ENCODE peak calls at places on chromosomes 1 and 21, in nine cellular contexts. A is hepatocyte, V is astrocyte, Y is A549, J is PC-9, N is heart left ventricle, M is uterus, G is Peyer's patch, C is left ventricle myocardium inferior. T is an unnamed sample.

GRCh38 chr1:55519276-55519675 is 304.1 kb upstream of the USP24 start:
- DNase-seq in A (no peak), V (no peak), Y (no peak), J (no peak), N (no peak), M (no peak), G (no peak), C (no peak), T (no peak)

GRCh38 chr1:29197590-29197924 is 15.9 kb upstream of the SRSF4 start:
- DNase-seq in A (peak), V (no peak), Y (peak), J (peak), N (no peak), M (no peak), G (no peak), C (no peak), T (no peak)

GRCh38 chr21:41152149-41152548 is 15.8 kb upstream of the BACE2 start:
- DNase-seq in A (no peak), V (no peak), Y (no peak), J (no peak), N (no peak), M (no peak), G (no peak), C (no peak), T (no peak)

GRCh38 chr1:214912127-214912526 is 170.4 kb upstream of the KCNK2 start:
- DNase-seq in A (no peak), V (no peak), Y (no peak), J (no peak), N (no peak), M (no peak), G (no peak), C (no peak), T (no peak)

GRCh38 chr1:204036882-204037645 is 35.9 kb upstream of the SOX13 start:
- DNase-seq in A (no peak), V (no peak), Y (peak), J (no peak), N (no peak), M (no peak), G (no peak), C (no peak), T (no peak)

GRCh38 chr1:29332204-29332603 is 95.9 kb downstream of the PTPRU start:
- DNase-seq in A (peak), V (no peak), Y (peak), J (peak), N (no peak), M (peak), G (no peak), C (no peak), T (no peak)

GRCh38 chr1:52554756-52555155 is 1.9 kb upstream of the TUT4 start:
- DNase-seq in A (peak), V (peak), Y (no peak), J (no peak), N (no peak), M (no peak), G (no peak), C (no peak), T (no peak)

GRCh38 chr1:109425902-109426277 is 358 bp downstream of the PSMA5 start:
- DNase-seq in A (peak), V (peak), Y (peak), J (no peak), N (no peak), M (no peak), G (peak), C (no peak), T (peak)

GRCh38 chr1:205915354-205915990 is 27.8 kb downstream of the SLC26A9 start:
- DNase-seq in A (no peak), V (no peak), Y (no peak), J (no peak), N (no peak), M (no peak), G (no peak), C (peak), T (no peak)

GRCh38 chr1:7842517-7842916 is 10.3 kb downstream of the UTS2 start:
- DNase-seq in A (no peak), V (no peak), Y (no peak), J (no peak), N (no peak), M (no peak), G (no peak), C (no peak), T (no peak)

DNA sequence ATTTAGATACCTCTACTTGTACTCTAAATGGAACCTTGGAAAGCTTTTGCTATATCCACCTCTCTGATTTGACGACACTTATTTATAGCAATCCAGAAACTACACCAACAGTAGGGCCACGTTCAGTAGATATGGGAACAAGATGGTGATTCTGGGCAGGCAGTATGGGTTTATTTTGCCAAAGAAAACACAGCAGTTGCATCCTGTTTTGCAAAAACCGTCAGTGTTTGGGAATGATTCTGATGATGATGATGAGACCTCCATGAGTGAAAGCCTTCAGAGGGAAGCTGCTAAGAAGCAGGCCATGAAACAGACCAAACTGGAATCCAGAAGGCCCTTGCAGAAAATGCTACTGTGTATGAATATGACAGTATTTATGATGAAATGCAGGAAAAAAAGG is 41.5 kb upstream of the NEXN start:
- DNase-seq in A (no peak), V (no peak), Y (no peak), J (no peak), N (no peak), M (no peak), G (no peak), C (no peak), T (no peak)
- H3K27ac ChIP-seq in A (no peak), V (no peak), Y (no peak), J (no peak), N (no peak), M (no peak), G (no peak), C (no peak), T (no peak)

DNA sequence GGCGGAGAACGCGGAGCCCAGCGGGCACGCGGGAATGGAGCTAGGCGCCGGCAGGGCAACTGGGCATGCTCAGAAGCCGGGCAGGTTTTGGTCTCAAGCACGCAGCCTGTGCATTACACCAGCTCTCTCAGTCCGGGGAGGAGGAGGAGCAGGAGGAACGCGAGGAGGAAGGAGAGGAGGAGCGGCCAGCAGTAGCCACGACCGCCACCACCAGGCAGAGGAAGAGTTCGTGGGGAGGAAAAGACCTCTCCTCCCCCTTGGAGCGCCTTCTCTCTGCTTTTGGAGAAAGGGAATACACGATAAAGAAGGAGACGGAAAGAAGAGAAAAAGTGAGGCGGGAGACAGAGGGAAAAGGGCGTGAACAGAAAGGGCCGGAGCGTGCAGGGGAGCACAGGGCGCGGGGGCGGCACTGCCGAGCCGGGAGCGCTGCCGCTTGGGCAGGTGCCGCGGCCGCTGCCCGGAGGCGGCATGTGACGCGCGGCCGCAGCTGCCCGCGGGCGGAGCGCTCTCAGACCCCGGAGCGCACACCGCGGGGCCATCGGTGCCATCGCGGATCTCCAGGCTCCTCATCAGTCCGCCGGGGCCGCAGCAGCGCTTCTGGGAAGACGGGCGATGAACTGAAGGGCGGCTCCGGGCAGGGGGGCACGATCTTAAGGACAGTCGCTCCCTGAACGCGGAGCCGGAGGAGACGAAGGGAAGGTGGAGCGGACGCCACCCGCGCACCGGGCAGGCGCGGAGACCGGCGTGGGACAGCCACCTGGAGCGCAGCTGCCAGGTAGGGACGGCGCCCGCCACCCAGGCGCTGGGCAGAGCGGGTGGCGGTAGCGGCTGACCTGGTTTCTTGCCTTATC is at the start of gene CHRM3:
- DNase-seq in A (peak), V (peak), Y (peak), J (no peak), N (peak), M (peak), G (no peak), C (no peak), T (peak)
- TF ChIP-seq CTCF in A (no peak), V (no peak), Y (no peak), J (no peak), N (no peak), M (no peak), G (peak), C (no peak), T (peak)

GRCh38 chr1:2210786-2211185 is 16.2 kb upstream of the FAAP20 start:
- DNase-seq in A (no peak), V (no peak), Y (no peak), J (no peak), N (peak), M (no peak), G (no peak), C (no peak), T (no peak)

GRCh38 chr1:2212167-2212541 is 16.0 kb upstream of the SKI start:
- DNase-seq in A (no peak), V (no peak), Y (no peak), J (no peak), N (no peak), M (no peak), G (no peak), C (peak), T (no peak)

GRCh38 chr1:2213576-2214505 is 14.3 kb upstream of the SKI start:
- DNase-seq in A (peak), V (peak), Y (no peak), J (no peak), N (peak), M (peak), G (no peak), C (peak), T (no peak)

GRCh38 chr1:2214541-2215241 is 13.4 kb upstream of the SKI start:
- DNase-seq in A (no peak), V (no peak), Y (no peak), J (no peak), N (peak), M (peak), G (no peak), C (peak), T (no peak)

GRCh38 chr1:2212542-2213491 is 15.3 kb upstream of the SKI start:
- DNase-seq in A (peak), V (peak), Y (peak), J (peak), N (peak), M (peak), G (peak), C (peak), T (peak)
- H3K27ac ChIP-seq in A (peak), V (peak), Y (peak), J (peak), N (peak), M (peak), G (peak), C (peak), T (peak)

DNA sequence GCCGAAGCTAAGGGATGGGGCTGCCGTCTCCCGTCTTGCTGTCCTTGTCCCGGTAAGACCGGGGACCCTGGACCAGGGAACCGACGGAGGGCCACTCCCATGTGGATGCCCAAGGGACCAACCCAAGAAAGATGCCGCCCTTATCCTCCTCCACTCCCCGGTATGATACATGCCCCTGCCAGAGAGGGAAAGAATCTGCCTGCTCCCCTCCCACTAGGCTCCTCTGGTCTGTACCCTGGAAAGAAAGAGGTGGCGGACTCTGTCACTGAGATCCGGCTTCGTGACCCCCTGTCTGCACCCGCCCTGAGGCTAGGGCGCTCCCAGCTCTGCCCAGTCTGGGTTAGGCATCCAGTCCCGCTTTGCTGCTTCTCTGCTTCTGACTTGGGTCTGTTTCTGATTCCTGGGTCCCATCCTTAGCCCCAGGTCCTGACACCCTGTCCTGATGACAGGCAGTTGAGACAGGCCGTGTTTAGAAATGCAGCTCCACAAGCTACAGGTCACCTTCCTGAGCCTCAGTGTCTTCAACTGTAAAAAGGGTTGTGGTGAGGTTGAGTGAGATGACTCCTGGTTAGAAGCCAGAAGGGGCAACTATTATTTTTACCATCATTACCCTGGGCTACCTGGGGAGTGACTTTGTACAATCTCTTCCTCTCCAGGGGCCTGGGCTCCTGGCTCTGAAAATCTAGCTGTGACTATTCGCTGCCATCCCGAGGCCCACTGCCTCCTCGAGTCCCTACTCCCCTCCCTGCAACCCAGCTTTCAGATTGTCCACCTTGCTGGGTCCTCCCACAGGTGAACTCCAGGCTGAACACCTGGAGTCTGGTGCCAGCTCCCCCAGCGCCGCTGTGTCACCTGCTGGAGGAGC is 3.7 kb downstream of the MATN1 start:
- DNase-seq in A (no peak), V (peak), Y (peak), J (peak), N (no peak), M (no peak), G (no peak), C (no peak), T (no peak)
- TF ChIP-seq CTCF in A (no peak), V (no peak), Y (peak), J (peak), N (no peak), M (no peak), G (no peak), C (no peak), T (peak)